ENCODE peak calls at places on chromosomes 7 and 10, in eight cellular contexts. Y is uterus; B is CD4-positive, CD25-positive, alpha-beta regulatory T cell; C is tibial nerve; Z is PC-9; R is hepatocyte; P is CD8-positive, alpha-beta memory T cell; W is colonic mucosa. U is an unnamed sample.

GRCh38 chr7:1361756-1362125 is 97.5 kb downstream of the MICALL2 start:
- DNase-seq in W (no peak), Y (no peak), R (no peak), C (no peak), Z (no peak), P (no peak), B (no peak), U (no peak)

GRCh38 chr7:51878869-51879268 is 562.3 kb upstream of the COBL start:
- DNase-seq in B (no peak), Y (no peak), C (no peak), R (no peak), Z (no peak), W (no peak), P (no peak), U (no peak)

GRCh38 chr7:104005197-104005596 is 15.7 kb upstream of the RELN start:
- DNase-seq in C (no peak), B (no peak), W (no peak), P (no peak), Z (no peak), R (no peak), Y (no peak), U (no peak)

GRCh38 chr10:119318411-119319160 is 111.2 kb downstream of the GRK5 start:
- DNase-seq in P (no peak), R (peak; percentile 3), W (no peak), Y (no peak), Z (no peak), C (no peak), B (no peak), U (no peak)

GRCh38 chr7:130875265-130875741 is 141.3 kb upstream of the KLF14 start:
- DNase-seq in R (peak; percentile 71), B (peak; percentile 38), C (no peak), Z (peak; percentile 72), W (peak; percentile 70), P (no peak), Y (no peak), U (peak; percentile 61)

GRCh38 chr7:48237354-48237753 is 66.1 kb downstream of the ABCA13 start:
- DNase-seq in R (no peak), P (no peak), B (no peak), Y (no peak), C (no peak), Z (no peak), W (no peak), U (no peak)

GRCh38 chr7:34333184-34333583 is 324.8 kb upstream of the NPSR1 start:
- DNase-seq in P (no peak), R (no peak), Z (no peak), C (no peak), Y (no peak), W (no peak), B (no peak), U (no peak)

GRCh38 chr7:151794508-151795167 is 82.3 kb downstream of the PRKAG2 start:
- DNase-seq in R (no peak), P (no peak), W (no peak), C (no peak), B (no peak), Z (no peak), Y (no peak), U (no peak)

GRCh38 chr10:11159543-11160215 is 142.0 kb downstream of the CELF2 start:
- DNase-seq in R (no peak), W (no peak), Z (no peak), Y (no peak), B (no peak), C (no peak), P (no peak), U (no peak)

GRCh38 chr7:151376218-151376902 is 33.5 kb downstream of the WDR86 start:
- DNase-seq in P (no peak), Y (peak; percentile 12), C (no peak), W (no peak), B (no peak), Z (no peak), R (no peak), U (no peak)

GRCh38 chr7:155371884-155372781 is 74.5 kb downstream of the INSIG1 start:
- DNase-seq in Z (no peak), R (peak; percentile 51), P (no peak), Y (no peak), W (no peak), B (no peak), C (no peak), U (no peak)

GRCh38 chr7:69764071-69764470 is 165.8 kb downstream of the AUTS2 start:
- DNase-seq in Y (no peak), R (no peak), C (no peak), Z (no peak), B (no peak), W (no peak), P (no peak), U (no peak)

GRCh38 chr10:91103384-91104184 is 116.9 kb upstream of the PCGF5 start:
- DNase-seq in Y (no peak), B (no peak), R (no peak), W (no peak), C (no peak), Z (no peak), P (no peak), U (no peak)

GRCh38 chr10:88256013-88256680 is 327.0 kb downstream of the RNLS start:
- DNase-seq in R (no peak), Y (peak; percentile 75), P (no peak), W (no peak), C (peak; percentile 59), B (no peak), Z (no peak), U (no peak)

GRCh38 chr7:45978010-45978681 is 57.1 kb upstream of the IGFBP3 start:
- DNase-seq in B (no peak), C (no peak), P (no peak), R (peak; percentile 88), W (peak; percentile 16), Y (peak; percentile 39), Z (peak; percentile 91), U (peak; percentile 80)

GRCh38 chr10:49230004-49230403 is 41.8 kb upstream of the TMEM273 start:
- DNase-seq in R (no peak), Z (no peak), B (no peak), W (no peak), C (no peak), P (no peak), Y (no peak), U (no peak)

GRCh38 chr7:50768470-50769159 is 14.1 kb downstream of the GRB10 start:
- DNase-seq in B (no peak), W (no peak), R (no peak), P (no peak), Z (no peak), Y (no peak), C (no peak), U (no peak)

GRCh38 chr10:10677479-10677878 is 340.2 kb upstream of the CELF2 start:
- DNase-seq in Z (no peak), R (peak; percentile 72), W (peak; percentile 57), B (no peak), Y (peak; percentile 43), P (no peak), C (peak; percentile 28), U (peak; percentile 65)

DNA sequence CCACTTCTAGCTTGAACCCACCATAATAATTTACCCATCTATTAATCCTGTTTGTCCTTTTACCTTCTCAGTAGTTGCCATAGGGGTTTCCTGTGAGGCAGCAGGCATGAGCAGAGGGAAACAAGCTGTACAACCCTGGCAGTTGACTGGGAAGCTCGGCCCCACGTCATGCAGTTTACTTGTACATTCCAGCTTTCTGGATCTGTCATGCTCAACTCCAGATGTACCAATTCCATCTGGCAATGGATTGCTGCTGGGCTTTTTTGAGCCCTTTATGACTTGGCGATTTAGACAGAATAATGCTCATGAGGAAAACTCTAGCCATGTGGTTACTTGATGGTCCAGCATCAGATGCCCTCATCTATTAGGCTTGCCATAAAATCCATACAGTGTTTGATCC is 112.5 kb downstream of the GNAI1 start:
- DNase-seq in B (no peak), Z (no peak), P (no peak), C (no peak), R (no peak), Y (no peak), W (no peak), U (no peak)
- H3K27me3 ChIP-seq in B (no peaks in the 10 kb centered on the region), Z (no peaks in the 10 kb centered on the region), P (no peaks in the 10 kb centered on the region), C (no peaks in the 10 kb centered on the region), R (no peaks in the 10 kb centered on the region), Y (no peaks in the 10 kb centered on the region), W (no peaks in the 10 kb centered on the region), U (no peaks in the 10 kb centered on the region)

DNA sequence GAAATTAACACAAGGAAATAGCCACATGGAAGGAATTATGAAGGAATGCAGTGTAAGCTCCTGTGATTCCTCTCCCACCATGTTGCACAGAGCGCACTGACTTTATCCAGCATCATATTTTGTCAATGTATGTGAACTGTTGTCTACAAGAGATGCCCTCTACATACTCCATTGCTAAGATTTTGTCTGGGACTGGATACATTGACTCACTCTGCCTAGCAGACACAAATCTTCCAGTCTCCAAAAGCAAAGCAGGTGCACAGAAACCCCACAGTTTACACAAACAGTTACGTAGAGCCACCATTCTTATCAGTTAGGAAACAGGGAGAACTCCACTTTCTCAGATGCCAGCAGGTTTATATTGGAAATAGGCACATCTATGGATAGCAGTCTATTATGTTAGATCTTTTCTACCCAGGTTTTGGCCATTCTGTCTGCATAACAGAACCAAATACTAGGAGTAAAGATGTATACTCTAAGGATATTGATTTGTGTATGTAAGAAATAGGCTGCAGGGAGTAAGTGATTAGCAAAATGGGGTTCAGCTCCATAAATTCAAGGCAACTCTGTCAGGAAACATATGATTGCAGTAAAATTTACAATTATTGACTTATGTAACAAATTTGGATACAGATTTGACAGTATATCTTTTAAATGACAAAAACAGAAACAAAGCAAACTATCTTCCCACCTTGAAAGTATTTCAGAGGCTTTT is 1.5 kb downstream of the AKR1C2 start:
- DNase-seq in Z (no peak), Y (no peak), P (no peak), C (no peak), W (no peak), R (no peak), B (no peak), U (no peak)
- H3K9me3 ChIP-seq in Z (no peaks in the 10 kb centered on the region), Y (no peaks in the 10 kb centered on the region), P (no peaks in the 10 kb centered on the region), C (no peaks in the 10 kb centered on the region), W (no peaks in the 10 kb centered on the region), R (no peaks in the 10 kb centered on the region), B (no peaks in the 10 kb centered on the region), U (no peaks in the 10 kb centered on the region)

DNA sequence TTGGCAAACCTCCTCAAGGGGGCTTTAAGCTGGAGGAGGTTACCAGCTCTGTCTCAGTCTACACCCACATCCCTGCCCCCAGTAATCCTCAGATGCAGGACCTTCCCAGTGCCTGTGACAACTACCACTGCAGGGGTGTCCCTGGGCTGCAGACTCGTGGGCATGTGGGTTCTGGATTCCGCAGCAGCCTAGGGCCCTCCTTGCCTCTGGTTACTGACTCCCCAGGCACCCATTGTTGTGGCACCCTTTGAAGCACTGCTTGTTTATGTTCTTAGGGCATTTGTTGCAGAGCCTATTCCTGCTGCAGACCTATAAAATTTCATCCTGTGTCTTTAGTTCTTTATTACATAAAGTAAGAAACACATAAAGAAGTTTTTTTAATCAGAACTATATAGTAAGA is 51.1 kb upstream of the GJD4 start:
- DNase-seq in B (no peak), Y (no peak), C (no peak), Z (no peak), R (no peak), W (no peak), P (no peak), U (no peak)
- H3K27me3 ChIP-seq in B (no peaks in the 10 kb centered on the region), Y (no peaks in the 10 kb centered on the region), C (no peaks in the 10 kb centered on the region), Z (no peaks in the 10 kb centered on the region), R (no peaks in the 10 kb centered on the region), W (no peaks in the 10 kb centered on the region), P (no peaks in the 10 kb centered on the region), U (no peaks in the 10 kb centered on the region)

DNA sequence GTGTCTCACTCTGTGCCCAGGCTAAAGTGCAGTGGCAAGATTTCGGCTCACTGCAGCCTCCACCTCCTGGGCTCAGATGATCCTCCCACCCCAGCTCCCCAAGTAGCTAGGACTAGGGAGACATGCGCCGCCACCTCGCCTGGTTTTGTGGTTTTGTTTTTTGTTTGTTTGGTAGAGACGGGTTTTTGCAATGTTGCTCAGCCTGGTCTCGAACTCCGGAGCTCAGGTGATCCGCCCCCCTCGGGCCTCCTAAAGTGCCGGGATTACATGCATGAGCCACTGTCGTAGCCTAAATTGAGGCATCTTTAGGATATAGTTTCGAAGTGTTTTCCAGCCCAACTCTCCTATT is 781 bp downstream of the ZNF727 start:
- DNase-seq in W (no peak), R (no peak), Y (no peak), Z (no peak), P (no peak), B (no peak), C (no peak), U (no peak)
- H3K9me3 ChIP-seq in W (no peaks in the 10 kb centered on the region), R (no peaks in the 10 kb centered on the region), Y (no peaks in the 10 kb centered on the region), Z (no peaks in the 10 kb centered on the region), P (no peaks in the 10 kb centered on the region), B (peaks cover 29% of the 10 kb centered on the region), C (no peaks in the 10 kb centered on the region), U (no peaks in the 10 kb centered on the region)

U was measured in lung.